ENCODE peak calls at places on chromosomes 5 and 9, in six cellular contexts. D is activated CD8-positive, alpha-beta memory T cell treated with anti-CD3 and anti-CD28 coated beads for 4 hours; Y is type B pancreatic cell; G is COLO829; H is ascending aorta; T is SW480. E is an unnamed sample.

GRCh38 chr9:90894956-90895687 is 93.5 kb downstream of the SYK start:
- DNase-seq in D (no peak), Y (peak; percentile 56), G (no peak), H (no peak), T (no peak), E (no peak)

GRCh38 chr5:162384225-162384624 is 316.7 kb downstream of the GABRG2 start:
- DNase-seq in D (no peak), Y (no peak), G (no peak), H (no peak), T (no peak), E (no peak)

GRCh38 chr5:142320427-142320732 is 4.4 kb downstream of the SPRY4 start:
- DNase-seq in D (no peak), Y (no peak), G (no peak), H (no peak), T (no peak), E (no peak)

GRCh38 chr5:88674262-88675158 is 208.5 kb downstream of the MEF2C start:
- DNase-seq in D (no peak), Y (no peak), G (no peak), H (no peak), T (peak; percentile 77), E (no peak)

GRCh38 chr9:81077572-81077971 is 611.8 kb downstream of the TLE1 start:
- DNase-seq in D (no peak), Y (no peak), G (no peak), H (no peak), T (no peak), E (no peak)

GRCh38 chr9:3464033-3464638 is 61.7 kb downstream of the RFX3 start:
- DNase-seq in D (no peak), Y (no peak), G (no peak), H (no peak), T (no peak), E (no peak)

GRCh38 chr5:152994040-152994439 is 496.4 kb upstream of the GRIA1 start:
- DNase-seq in D (no peak), Y (no peak), G (no peak), H (no peak), T (peak; percentile 7), E (no peak)

GRCh38 chr5:138869763-138870500 is 5.2 kb downstream of the LRRTM2 start:
- DNase-seq in D (no peak), Y (no peak), G (no peak), H (no peak), T (no peak), E (no peak)

GRCh38 chr5:111699976-111700375 is 57.0 kb downstream of the NREP start:
- DNase-seq in D (no peak), Y (no peak), G (peak; percentile 71), H (no peak), T (no peak), E (no peak)

GRCh38 chr9:104107799-104108198 is 13.7 kb downstream of the SMC2 start:
- DNase-seq in D (no peak), Y (no peak), G (no peak), H (no peak), T (no peak), E (no peak)

GRCh38 chr5:14790220-14790619 is 81.4 kb downstream of the ANKH start:
- DNase-seq in D (no peak), Y (no peak), G (no peak), H (no peak), T (no peak), E (no peak)

GRCh38 chr9:33506626-33507370 is 17.3 kb upstream of the ANKRD18B start:
- DNase-seq in D (no peak), Y (no peak), G (peak; percentile 64), H (no peak), T (peak; percentile 50), E (no peak)

GRCh38 chr5:32474201-32474854 is 29.8 kb upstream of the ZFR start:
- DNase-seq in D (no peak), Y (no peak), G (no peak), H (no peak), T (no peak), E (no peak)

GRCh38 chr9:97307091-97307490 is 368 bp upstream of the CCDC180 start:
- DNase-seq in D (no peak), Y (no peak), G (no peak), H (peak; percentile 71), T (no peak), E (no peak)

GRCh38 chr9:136110082-136111061 is 8.3 kb downstream of the TMEM250 start:
- DNase-seq in D (no peak), Y (no peak), G (no peak), H (no peak), T (no peak), E (no peak)

GRCh38 chr9:5872496-5872895 is 18.2 kb upstream of the MLANA start:
- DNase-seq in D (no peak), Y (no peak), G (no peak), H (no peak), T (no peak), E (no peak)

GRCh38 chr9:99264070-99264469 is 42.0 kb downstream of the SEC61B start:
- DNase-seq in D (no peak), Y (no peak), G (no peak), H (no peak), T (peak; percentile 25), E (no peak)

GRCh38 chr5:109784687-109785086 is 95.0 kb downstream of the MAN2A1 start:
- DNase-seq in D (no peak), Y (no peak), G (no peak), H (no peak), T (no peak), E (no peak)

GRCh38 chr5:14379739-14380497 is 201.7 kb upstream of the OTULINL start:
- DNase-seq in D (no peak), Y (no peak), G (no peak), H (no peak), T (no peak), E (no peak)

GRCh38 chr9:116207371-116208111 is 54.0 kb downstream of the PAPPA start:
- DNase-seq in D (no peak), Y (no peak), G (no peak), H (no peak), T (no peak), E (no peak)

GRCh38 chr5:34658023-34658422 is 1.9 kb downstream of the RAI14 start:
- DNase-seq in D (no peak), Y (no peak), G (peak; percentile 19), H (no peak), T (no peak), E (no peak)

E was measured in LNCaP clone FGC.